ENCODE peak calls at places on chromosomes 4 and X, in eight cellular contexts. B is astrocyte of the spinal cord, S is GM13977, H is epithelial cell of proximal tubule, A is lower lobe of right lung, O is fibroblast of lung, U is nephron progenitor cell, L is left ventricle myocardium inferior. W is an unnamed sample.

GRCh38 chr4:73631565-73632226 is 11.5 kb upstream of the RASSF6 start:
- DNase-seq in H (no peak), A (no peak), B (no peak), U (no peak), L (no peak), S (no peak), O (no peak), W (no peak)

GRCh38 chr4:169062861-169063197 is 52.8 kb upstream of the CBR4 start:
- DNase-seq in L (no peak), B (no peak), S (no peak), O (no peak), U (no peak), H (no peak), A (no peak), W (no peak)

GRCh38 chrX:8345473-8345872 is 119.2 kb upstream of the VCX3B start:
- DNase-seq in L (no peak), U (no peak), S (no peak), A (no peak), B (peak; percentile 8), O (peak; percentile 80), H (peak; percentile 42), W (no peak)

GRCh38 chr4:19776929-19777328 is 474.8 kb upstream of the SLIT2 start:
- DNase-seq in A (no peak), H (no peak), U (no peak), B (peak; percentile 43), O (peak; percentile 47), S (no peak), L (no peak), W (no peak)

GRCh38 chr4:107066622-107067021 is 30.5 kb upstream of the DKK2 start:
- DNase-seq in B (no peak), A (no peak), O (no peak), U (no peak), S (no peak), H (no peak), L (no peak), W (no peak)

GRCh38 chr4:85543832-85544231 is 68.9 kb downstream of the ARHGAP24 start:
- DNase-seq in O (peak; percentile 70), S (no peak), H (no peak), B (peak; percentile 52), U (no peak), A (no peak), L (no peak), W (no peak)

GRCh38 chr4:75715105-75715799 is 9.1 kb upstream of the USO1 start:
- DNase-seq in O (peak; percentile 64), A (no peak), S (peak; percentile 24), U (no peak), B (peak; percentile 43), L (no peak), H (no peak), W (no peak)

GRCh38 chr4:155338196-155338595 is 38.6 kb downstream of the MAP9 start:
- DNase-seq in O (no peak), S (no peak), H (no peak), A (no peak), B (no peak), L (no peak), U (no peak), W (no peak)

GRCh38 chr4:90582087-90582486 is 454.9 kb downstream of the CCSER1 start:
- DNase-seq in O (no peak), B (no peak), A (no peak), L (no peak), U (no peak), S (no peak), H (no peak), W (no peak)

GRCh38 chrX:74207539-74207938 is 96.4 kb upstream of the ZCCHC13 start:
- DNase-seq in O (no peak), H (no peak), S (no peak), A (no peak), U (no peak), B (no peak), L (no peak), W (no peak)

GRCh38 chrX:110180176-110180927 is 137.5 kb downstream of the AMMECR1 start:
- DNase-seq in A (no peak), B (peak; percentile 82), L (peak; percentile 22), O (peak; percentile 89), U (no peak), H (no peak), S (no peak), W (peak; percentile 17)

GRCh38 chr4:56387023-56388001 is at the start of gene AASDH:
- DNase-seq in L (peak; percentile 94), A (peak; percentile 94), H (peak; percentile 74), O (peak; percentile 94), U (peak; percentile 97), B (peak; percentile 97), S (peak; percentile 85), W (peak; percentile 88)

GRCh38 chrX:39245024-39245423 is 443.8 kb downstream of the MID1IP1 start:
- DNase-seq in S (no peak), H (no peak), B (no peak), L (no peak), U (no peak), A (no peak), O (no peak), W (no peak)

GRCh38 chrX:13380230-13380629 is 60.4 kb upstream of the ATXN3L start:
- DNase-seq in S (no peak), L (no peak), H (no peak), U (no peak), O (peak; percentile 79), A (no peak), B (peak; percentile 39), W (no peak)

GRCh38 chrX:18360867-18361266 is 6.4 kb upstream of the SCML2 start:
- DNase-seq in S (no peak), B (no peak), H (no peak), O (no peak), U (no peak), A (no peak), L (no peak), W (no peak)

GRCh38 chr4:104750008-104750407 is 255.3 kb upstream of the CXXC4 start:
- DNase-seq in U (no peak), H (no peak), O (no peak), B (no peak), L (no peak), A (no peak), S (no peak), W (no peak)
- TF ChIP-seq CTCF in U (no peak), H (no peak), O (no peak), B (no peak), L (no peak), A (no peak), S (no peak), W (no peak)

DNA sequence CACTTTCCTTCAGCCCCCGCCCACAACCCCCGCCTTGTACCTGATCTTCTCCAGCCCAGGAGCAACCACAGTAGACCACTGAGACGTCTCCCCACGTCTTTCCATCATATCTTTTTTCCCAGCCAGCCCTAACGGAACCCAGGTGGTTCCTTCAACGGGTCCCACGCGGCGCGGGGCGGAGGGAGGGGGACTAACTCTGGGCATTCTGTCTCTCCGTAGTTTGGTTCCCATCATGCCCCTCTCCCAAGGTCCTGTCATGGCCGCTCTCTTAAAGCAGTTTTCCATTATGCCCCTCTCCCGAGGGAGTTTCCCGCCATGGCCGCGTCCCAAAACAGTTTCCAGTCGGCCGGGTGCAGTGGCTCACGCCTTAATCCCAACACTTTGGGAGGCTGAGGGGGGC is 21.5 kb upstream of the TBL1X start:
- DNase-seq in L (no peak), A (no peak), S (no peak), B (no peak), H (no peak), O (no peak), U (no peak), W (no peak)
- TF ChIP-seq CTCF in L (no peak), A (no peak), S (no peak), B (no peak), H (no peak), O (no peak), U (no peak), W (no peak)

GRCh38 chr4:32417113-32417704 is 1697.0 kb downstream of the PCDH7 start:
- DNase-seq in O (no peak), H (no peak), L (no peak), S (no peak), U (no peak), B (no peak), A (no peak), W (no peak)
- TF ChIP-seq CTCF in O (no peak), H (peak; percentile 49), L (no peak), S (no peak), U (no peak), B (peak; percentile 20), A (no peak), W (peak; percentile 51)

GRCh38 chr4:118770741-118771187 is 65.2 kb downstream of the SEC24D start:
- DNase-seq in U (no peak), B (no peak), A (no peak), S (no peak), O (no peak), L (no peak), H (no peak), W (no peak)

GRCh38 chr4:118774989-118775388 is 60.9 kb downstream of the SEC24D start:
- DNase-seq in L (no peak), S (no peak), A (no peak), H (no peak), B (peak; percentile 49), U (no peak), O (peak; percentile 65), W (no peak)

GRCh38 chr4:118774321-118774720 is 61.6 kb downstream of the SEC24D start:
- DNase-seq in L (no peak), O (no peak), A (no peak), H (no peak), S (no peak), U (no peak), B (no peak), W (no peak)

GRCh38 chr4:118773082-118773792 is 62.7 kb downstream of the SEC24D start:
- DNase-seq in U (no peak), B (no peak), H (no peak), A (no peak), S (no peak), L (no peak), O (peak; percentile 47), W (no peak)

GRCh38 chr4:118772149-118773081 is 63.5 kb downstream of the SEC24D start:
- DNase-seq in B (peak; percentile 63), L (no peak), H (no peak), A (no peak), O (peak; percentile 48), U (no peak), S (peak; percentile 33), W (no peak)
- TF ChIP-seq CTCF in B (peak; percentile 45), L (peak; percentile 71), H (peak; percentile 56), A (peak; percentile 60), O (no peak), U (peak; percentile 56), S (peak; percentile 52), W (peak; percentile 54)

DNA sequence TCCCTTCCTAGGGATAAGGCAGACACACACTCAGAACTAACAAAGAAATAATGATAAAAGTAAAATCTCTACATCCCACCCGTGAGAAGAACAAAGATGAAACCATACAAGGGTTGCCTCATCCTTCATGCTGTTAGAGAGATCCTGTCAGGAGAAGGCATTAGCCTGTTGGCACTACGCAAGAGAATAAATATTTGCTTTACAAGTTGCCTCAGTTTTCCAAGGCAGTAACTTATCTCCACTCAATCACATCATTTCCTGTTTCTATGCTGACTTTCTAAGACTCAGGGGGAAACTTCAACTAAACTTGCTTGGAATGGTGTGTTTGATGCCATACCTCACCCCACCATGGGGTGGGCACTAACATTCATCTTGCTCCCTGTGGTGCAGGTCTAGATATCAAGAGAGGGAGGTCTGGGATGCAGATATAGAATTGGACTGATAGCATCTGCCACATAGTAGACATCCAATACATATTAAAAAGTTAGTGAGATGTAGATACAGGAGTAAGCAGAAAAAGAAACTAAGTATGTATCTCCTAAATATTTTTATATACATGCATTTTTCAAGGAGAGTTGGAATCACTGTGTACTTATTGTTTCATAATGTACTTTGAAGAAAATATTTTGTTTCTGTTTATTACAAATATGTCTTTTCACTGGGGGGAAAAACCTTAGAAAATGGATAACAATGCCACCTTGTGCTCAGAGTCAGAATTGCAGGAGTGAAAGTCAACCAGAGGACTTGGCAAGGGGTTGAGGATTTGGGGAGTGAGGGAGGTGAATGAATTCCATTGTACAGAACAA is 57.2 kb upstream of the BEX4 start:
- DNase-seq in U (peak; percentile 21), A (no peak), H (no peak), L (no peak), O (peak; percentile 33), B (peak; percentile 40), S (peak; percentile 41), W (no peak)
- TF ChIP-seq CTCF in U (peak; percentile 63), A (peak; percentile 58), H (peak; percentile 66), L (peak; percentile 63), O (peak; percentile 56), B (peak; percentile 72), S (peak; percentile 69), W (peak; percentile 79)